ENCODE peak calls at places on chromosomes 6 and 20, in seven cellular contexts. One of them, this sample, is unnamed.

GRCh38 chr20:23142162-23143050 is 56.3 kb upstream of the CD93 start:
- DNase-seq in CD8-positive, alpha-beta memory T cell: no peak
- DNase-seq in adipocyte: no peak
- DNase-seq in fibroblast of lung: no peak
- DNase-seq in AG04450: no peak
- DNase-seq in ovary: no peak
- DNase-seq in left ventricle myocardium inferior: no peak
- DNase-seq in this sample: no peak

GRCh38 chr6:39221746-39222641 is 7.3 kb downstream of the KCNK5 start:
- DNase-seq in AG04450: no peak
- DNase-seq in fibroblast of lung: no peak
- DNase-seq in ovary: no peak
- DNase-seq in left ventricle myocardium inferior: no peak
- DNase-seq in CD8-positive, alpha-beta memory T cell: no peak
- DNase-seq in adipocyte: no peak
- DNase-seq in this sample: no peak

GRCh38 chr6:155103816-155104366 is 108.8 kb downstream of the TIAM2 start:
- DNase-seq in ovary: no peak
- DNase-seq in left ventricle myocardium inferior: no peak
- DNase-seq in fibroblast of lung: peak
- DNase-seq in adipocyte: no peak
- DNase-seq in CD8-positive, alpha-beta memory T cell: no peak
- DNase-seq in AG04450: no peak
- DNase-seq in this sample: no peak

GRCh38 chr6:9496837-9497236 is 918.0 kb downstream of the TFAP2A start:
- DNase-seq in left ventricle myocardium inferior: no peak
- DNase-seq in CD8-positive, alpha-beta memory T cell: no peak
- DNase-seq in ovary: no peak
- DNase-seq in adipocyte: peak
- DNase-seq in fibroblast of lung: peak
- DNase-seq in AG04450: no peak
- DNase-seq in this sample: no peak

GRCh38 chr6:22221211-22221610 is 75.6 kb downstream of the PRL start:
- DNase-seq in left ventricle myocardium inferior: no peak
- DNase-seq in CD8-positive, alpha-beta memory T cell: no peak
- DNase-seq in AG04450: no peak
- DNase-seq in ovary: no peak
- DNase-seq in fibroblast of lung: peak
- DNase-seq in adipocyte: peak
- DNase-seq in this sample: no peak

GRCh38 chr6:83884523-83884922 is 25.0 kb downstream of the CYB5R4 start:
- DNase-seq in fibroblast of lung: peak
- DNase-seq in ovary: no peak
- DNase-seq in adipocyte: peak
- DNase-seq in CD8-positive, alpha-beta memory T cell: no peak
- DNase-seq in AG04450: no peak
- DNase-seq in left ventricle myocardium inferior: no peak
- DNase-seq in this sample: peak

GRCh38 chr20:36271639-36272546 is 34.2 kb upstream of the DLGAP4 start:
- DNase-seq in adipocyte: no peak
- DNase-seq in CD8-positive, alpha-beta memory T cell: no peak
- DNase-seq in ovary: no peak
- DNase-seq in AG04450: no peak
- DNase-seq in fibroblast of lung: no peak
- DNase-seq in left ventricle myocardium inferior: no peak
- DNase-seq in this sample: no peak

GRCh38 chr6:27132532-27133280 is 114.8 kb upstream of the PRSS16 start:
- DNase-seq in AG04450: peak
- DNase-seq in adipocyte: peak
- DNase-seq in left ventricle myocardium inferior: peak
- DNase-seq in ovary: peak
- DNase-seq in CD8-positive, alpha-beta memory T cell: peak
- DNase-seq in fibroblast of lung: peak
- DNase-seq in this sample: peak

GRCh38 chr6:129251669-129252376 is 368.9 kb downstream of the LAMA2 start:
- DNase-seq in fibroblast of lung: peak
- DNase-seq in CD8-positive, alpha-beta memory T cell: no peak
- DNase-seq in adipocyte: peak
- DNase-seq in ovary: peak
- DNase-seq in AG04450: peak
- DNase-seq in left ventricle myocardium inferior: no peak
- DNase-seq in this sample: peak

GRCh38 chr20:1299522-1299921 is 29.4 kb downstream of the SDCBP2 start:
- DNase-seq in ovary: no peak
- DNase-seq in CD8-positive, alpha-beta memory T cell: no peak
- DNase-seq in AG04450: no peak
- DNase-seq in fibroblast of lung: no peak
- DNase-seq in adipocyte: no peak
- DNase-seq in left ventricle myocardium inferior: no peak
- DNase-seq in this sample: no peak
- H3K4me3 ChIP-seq in ovary: no peak
- H3K4me3 ChIP-seq in CD8-positive, alpha-beta memory T cell: no peak
- H3K4me3 ChIP-seq in AG04450: no peak
- H3K4me3 ChIP-seq in fibroblast of lung: no peak
- H3K4me3 ChIP-seq in adipocyte: no peak
- H3K4me3 ChIP-seq in left ventricle myocardium inferior: no peak
- H3K4me3 ChIP-seq in this sample: no peak

GRCh38 chr6:117602899-117603588 is 733 bp upstream of the GOPC start:
- DNase-seq in left ventricle myocardium inferior: no peak
- DNase-seq in ovary: no peak
- DNase-seq in AG04450: no peak
- DNase-seq in adipocyte: no peak
- DNase-seq in fibroblast of lung: no peak
- DNase-seq in CD8-positive, alpha-beta memory T cell: no peak
- DNase-seq in this sample: no peak

GRCh38 chr6:117602151-117602898 is at the start of gene GOPC:
- DNase-seq in CD8-positive, alpha-beta memory T cell: peak
- DNase-seq in left ventricle myocardium inferior: peak
- DNase-seq in AG04450: peak
- DNase-seq in fibroblast of lung: peak
- DNase-seq in adipocyte: peak
- DNase-seq in ovary: peak
- DNase-seq in this sample: peak

GRCh38 chr6:117597755-117598154 is 4.6 kb downstream of the GOPC start:
- DNase-seq in left ventricle myocardium inferior: no peak
- DNase-seq in fibroblast of lung: no peak
- DNase-seq in CD8-positive, alpha-beta memory T cell: no peak
- DNase-seq in ovary: no peak
- DNase-seq in AG04450: no peak
- DNase-seq in adipocyte: no peak
- DNase-seq in this sample: no peak

GRCh38 chr6:117601811-117602150 is 530 bp downstream of the GOPC start:
- DNase-seq in left ventricle myocardium inferior: peak
- DNase-seq in adipocyte: no peak
- DNase-seq in ovary: no peak
- DNase-seq in AG04450: no peak
- DNase-seq in fibroblast of lung: no peak
- DNase-seq in CD8-positive, alpha-beta memory T cell: no peak
- DNase-seq in this sample: no peak

GRCh38 chr6:117600008-117600743 is 2.1 kb downstream of the GOPC start:
- DNase-seq in ovary: no peak
- DNase-seq in fibroblast of lung: peak
- DNase-seq in AG04450: no peak
- DNase-seq in left ventricle myocardium inferior: no peak
- DNase-seq in CD8-positive, alpha-beta memory T cell: no peak
- DNase-seq in adipocyte: peak
- DNase-seq in this sample: peak
- H3K4me3 ChIP-seq in ovary: peak
- H3K4me3 ChIP-seq in fibroblast of lung: peak
- H3K4me3 ChIP-seq in AG04450: peak
- H3K4me3 ChIP-seq in left ventricle myocardium inferior: peak
- H3K4me3 ChIP-seq in CD8-positive, alpha-beta memory T cell: no peak
- H3K4me3 ChIP-seq in adipocyte: peak
- H3K4me3 ChIP-seq in this sample: peak

DNA sequence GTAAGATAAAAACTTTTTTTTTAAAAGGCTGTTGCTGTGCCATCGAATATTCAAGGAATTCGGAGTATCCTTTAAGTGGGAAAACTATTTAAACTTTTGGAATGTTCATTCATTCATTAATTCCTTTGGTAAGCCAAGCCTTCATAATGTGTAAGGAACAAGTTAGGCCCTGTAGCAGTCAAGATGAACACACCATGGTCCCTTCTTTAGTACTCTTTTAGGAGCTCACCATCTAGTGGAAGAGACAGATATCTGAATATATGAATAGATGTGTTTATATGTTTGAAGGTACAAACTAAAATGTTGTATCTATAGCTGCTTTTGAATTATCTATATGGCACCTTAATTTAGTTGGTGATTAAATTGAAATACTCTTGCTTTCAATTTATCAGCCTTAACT is 5.8 kb downstream of the SPO11 start:
- DNase-seq in fibroblast of lung: peak
- DNase-seq in ovary: no peak
- DNase-seq in CD8-positive, alpha-beta memory T cell: no peak
- DNase-seq in adipocyte: peak
- DNase-seq in left ventricle myocardium inferior: no peak
- DNase-seq in AG04450: no peak
- DNase-seq in this sample: no peak
- H3K4me3 ChIP-seq in fibroblast of lung: no peak
- H3K4me3 ChIP-seq in ovary: no peak
- H3K4me3 ChIP-seq in CD8-positive, alpha-beta memory T cell: no peak
- H3K4me3 ChIP-seq in adipocyte: no peak
- H3K4me3 ChIP-seq in left ventricle myocardium inferior: no peak
- H3K4me3 ChIP-seq in AG04450: no peak
- H3K4me3 ChIP-seq in this sample: no peak

DNA sequence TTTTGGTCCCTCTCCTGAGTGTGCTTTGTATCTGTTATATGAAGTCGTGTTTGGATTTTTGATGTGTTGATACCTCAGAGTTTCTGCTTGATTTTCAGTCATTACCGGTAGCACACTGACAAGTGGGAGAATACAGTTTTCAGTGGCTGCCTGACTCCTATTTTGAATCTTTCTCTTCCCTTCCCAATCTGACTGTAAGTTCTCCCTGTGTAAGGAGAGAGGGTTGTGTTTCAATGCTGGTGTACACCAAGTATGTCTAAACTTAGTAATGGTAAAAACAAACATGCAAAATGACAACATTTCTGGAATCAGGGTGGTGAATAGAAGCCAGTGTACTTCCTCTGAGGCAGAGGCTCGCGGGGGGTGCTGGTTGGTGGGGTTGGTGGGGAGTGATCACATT is 103.4 kb downstream of the HIVEP1 start:
- DNase-seq in ovary: no peak
- DNase-seq in fibroblast of lung: no peak
- DNase-seq in left ventricle myocardium inferior: no peak
- DNase-seq in adipocyte: no peak
- DNase-seq in AG04450: no peak
- DNase-seq in CD8-positive, alpha-beta memory T cell: no peak
- DNase-seq in this sample: no peak
- H3K4me3 ChIP-seq in ovary: no peak
- H3K4me3 ChIP-seq in fibroblast of lung: no peak
- H3K4me3 ChIP-seq in left ventricle myocardium inferior: no peak
- H3K4me3 ChIP-seq in adipocyte: no peak
- H3K4me3 ChIP-seq in AG04450: no peak
- H3K4me3 ChIP-seq in CD8-positive, alpha-beta memory T cell: no peak
- H3K4me3 ChIP-seq in this sample: no peak

DNA sequence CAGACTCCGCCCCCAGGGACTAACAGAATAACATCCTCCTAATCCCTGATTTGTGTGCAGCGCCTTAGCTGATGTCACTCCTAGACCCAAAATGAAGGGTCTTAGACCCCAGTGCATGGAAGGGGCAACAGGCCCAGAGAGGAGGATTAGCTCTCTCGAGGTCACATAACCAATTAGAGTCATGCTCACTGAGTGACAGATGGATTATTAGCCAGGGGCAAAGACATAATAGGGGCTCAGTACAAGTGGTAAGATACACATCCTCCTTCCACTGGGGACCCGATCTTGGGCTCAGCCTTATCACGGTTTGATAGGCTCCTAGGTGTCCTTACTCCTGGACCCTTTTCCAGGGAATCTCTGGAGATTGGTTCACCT is 851 bp downstream of the TP53INP2 start:
- DNase-seq in ovary: no peak
- DNase-seq in AG04450: no peak
- DNase-seq in CD8-positive, alpha-beta memory T cell: no peak
- DNase-seq in fibroblast of lung: no peak
- DNase-seq in left ventricle myocardium inferior: no peak
- DNase-seq in adipocyte: no peak
- DNase-seq in this sample: no peak
- H3K4me3 ChIP-seq in ovary: peak
- H3K4me3 ChIP-seq in AG04450: peak
- H3K4me3 ChIP-seq in CD8-positive, alpha-beta memory T cell: peak
- H3K4me3 ChIP-seq in fibroblast of lung: peak
- H3K4me3 ChIP-seq in left ventricle myocardium inferior: peak
- H3K4me3 ChIP-seq in adipocyte: peak
- H3K4me3 ChIP-seq in this sample: peak

GRCh38 chr6:136225496-136225895 is 24.6 kb downstream of the MTFR2 start:
- DNase-seq in AG04450: no peak
- DNase-seq in CD8-positive, alpha-beta memory T cell: no peak
- DNase-seq in adipocyte: no peak
- DNase-seq in fibroblast of lung: peak
- DNase-seq in ovary: peak
- DNase-seq in left ventricle myocardium inferior: no peak
- DNase-seq in this sample: no peak

GRCh38 chr6:136230219-136230980 is 19.7 kb downstream of the MTFR2 start:
- DNase-seq in AG04450: no peak
- DNase-seq in adipocyte: peak
- DNase-seq in CD8-positive, alpha-beta memory T cell: no peak
- DNase-seq in ovary: no peak
- DNase-seq in left ventricle myocardium inferior: no peak
- DNase-seq in fibroblast of lung: peak
- DNase-seq in this sample: no peak

GRCh38 chr6:136228811-136229210 is 21.3 kb downstream of the MTFR2 start:
- DNase-seq in ovary: no peak
- DNase-seq in AG04450: no peak
- DNase-seq in CD8-positive, alpha-beta memory T cell: no peak
- DNase-seq in left ventricle myocardium inferior: no peak
- DNase-seq in fibroblast of lung: no peak
- DNase-seq in adipocyte: no peak
- DNase-seq in this sample: no peak

GRCh38 chr6:136226674-136227377 is 23.3 kb downstream of the MTFR2 start:
- DNase-seq in adipocyte: no peak
- DNase-seq in CD8-positive, alpha-beta memory T cell: no peak
- DNase-seq in left ventricle myocardium inferior: no peak
- DNase-seq in ovary: no peak
- DNase-seq in AG04450: no peak
- DNase-seq in fibroblast of lung: peak
- DNase-seq in this sample: peak

DNA sequence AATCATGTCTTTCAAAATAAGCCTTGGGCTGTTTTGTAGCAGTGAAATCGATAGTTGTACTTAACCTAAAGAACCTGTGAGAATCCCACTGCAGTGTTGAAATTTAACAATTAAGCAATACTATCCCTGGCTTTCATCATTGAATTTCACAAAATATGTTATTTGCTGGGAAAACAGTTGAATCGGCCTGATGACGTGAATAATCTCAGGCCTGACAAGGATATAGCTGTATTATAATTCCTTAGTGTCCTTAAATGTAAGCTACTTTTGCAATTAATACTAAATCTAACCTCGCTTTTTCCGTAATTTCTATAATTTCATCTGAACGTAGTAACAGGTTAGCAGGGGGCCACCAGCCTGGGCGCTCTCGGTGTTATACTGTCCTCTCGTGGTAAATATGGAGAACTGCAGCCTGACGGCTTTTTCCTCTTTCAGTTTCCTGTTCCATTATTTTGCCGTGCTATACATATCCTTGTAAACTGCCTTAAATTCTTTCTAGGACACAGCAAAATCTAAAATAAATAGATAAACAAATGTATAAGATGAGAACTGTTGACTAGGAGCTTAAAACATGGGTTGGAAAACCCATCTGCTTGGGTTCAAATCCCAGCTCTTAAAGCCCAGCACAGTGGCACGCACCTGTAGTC is 24.0 kb downstream of the MTFR2 start:
- DNase-seq in fibroblast of lung: peak
- DNase-seq in adipocyte: peak
- DNase-seq in CD8-positive, alpha-beta memory T cell: peak
- DNase-seq in left ventricle myocardium inferior: peak
- DNase-seq in ovary: peak
- DNase-seq in AG04450: peak
- DNase-seq in this sample: peak
- H3K4me3 ChIP-seq in fibroblast of lung: peak
- H3K4me3 ChIP-seq in adipocyte: peak
- H3K4me3 ChIP-seq in CD8-positive, alpha-beta memory T cell: peak
- H3K4me3 ChIP-seq in left ventricle myocardium inferior: peak
- H3K4me3 ChIP-seq in ovary: peak
- H3K4me3 ChIP-seq in AG04450: no peak
- H3K4me3 ChIP-seq in this sample: no peak